ENCODE peak calls at places on chromosomes 13 and 19, in eight cellular contexts. A is retina; T is stimulated activated CD4-positive, alpha-beta T cell treated with anti-CD3 and anti-CD28 coated beads, Interleukin-4, amount 100 ng/mL, for 1 hour; I is activated CD4-positive, alpha-beta T cell treated with anti-CD3 and anti-CD28 coated beads, Interleukin-2, amount 10 ng/mL, durations not matched to agents 7 days and 5 days; N is T-helper 22 cell; V is neural crest cell; Z is thoracic aorta; Y is cardiac fibroblast. F is an unnamed sample.

GRCh38 chr19:30609656-30610270 is 237.6 kb downstream of the ZNF536 start:
- DNase-seq in A (no peak), T (no peak), I (no peak), N (no peak), V (no peak), Z (no peak), Y (no peak), F (no peak)

GRCh38 chr19:3193256-3194062 is 7.7 kb downstream of the NCLN start:
- DNase-seq in A (no peak), T (no peak), I (no peak), N (no peak), V (no peak), Z (no peak), Y (no peak), F (no peak)

GRCh38 chr19:56751078-56751489 is 79.5 kb upstream of the ZNF835 start:
- DNase-seq in A (peak; percentile 86), T (no peak), I (no peak), N (no peak), V (no peak), Z (no peak), Y (no peak), F (no peak)

GRCh38 chr19:57746580-57747471 is at the start of gene ZNF776:
- DNase-seq in A (peak; percentile 94), T (peak; percentile 72), I (peak; percentile 92), N (peak; percentile 65), V (peak; percentile 66), Z (peak; percentile 54), Y (peak; percentile 95), F (peak; percentile 63)

GRCh38 chr13:36101157-36101556 is 30.0 kb downstream of the DCLK1 start:
- DNase-seq in A (no peak), T (no peak), I (no peak), N (no peak), V (no peak), Z (no peak), Y (no peak), F (no peak)

GRCh38 chr13:111456452-111457230 is 136.2 kb downstream of the TEX29 start:
- DNase-seq in A (no peak), T (no peak), I (no peak), N (no peak), V (no peak), Z (no peak), Y (no peak), F (no peak)

GRCh38 chr13:66200555-66200954 is 1029.6 kb downstream of the PCDH9 start:
- DNase-seq in A (no peak), T (no peak), I (no peak), N (no peak), V (no peak), Z (no peak), Y (peak; percentile 33), F (no peak)

GRCh38 chr19:39816287-39817048 is 17.5 kb downstream of the DYRK1B start:
- DNase-seq in A (no peak), T (no peak), I (no peak), N (no peak), V (no peak), Z (no peak), Y (no peak), F (no peak)

GRCh38 chr19:4866595-4867424 is 657 bp downstream of the PLIN3 start:
- DNase-seq in A (peak; percentile 35), T (peak; percentile 56), I (peak; percentile 50), N (peak; percentile 46), V (peak; percentile 34), Z (no peak), Y (peak; percentile 45), F (peak; percentile 55)

F was measured in T-helper 17 cell.